ENCODE peak calls at places on chromosomes 7 and 10, in ten cellular contexts. One of them, this sample, is unnamed.
A peak's percentile ranks its signal among the peaks of the same experiment; 100 is the strongest.

GRCh38 chr7:80387634-80388033 is 124.2 kb downstream of the GNAT3 start:
- DNase-seq in germinal center: no peak
- DNase-seq in H4: no peak
- DNase-seq in NCI-H460: no peak
- DNase-seq in amniotic stem cell: no peak
- DNase-seq in PC-3: no peak
- DNase-seq in neural progenitor cell: no peak
- DNase-seq in cerebellar cortex: no peak
- DNase-seq in CD4-positive, CD25-positive, alpha-beta regulatory T cell: no peak
- DNase-seq in lower leg skin: no peak
- DNase-seq in this sample: no peak

GRCh38 chr7:157012113-157012547 is 1.7 kb upstream of the MNX1 start:
- DNase-seq in germinal center: no peak
- DNase-seq in H4: no peak
- DNase-seq in NCI-H460: no peak
- DNase-seq in amniotic stem cell: no peak
- DNase-seq in PC-3: no peak
- DNase-seq in neural progenitor cell: no peak
- DNase-seq in cerebellar cortex: no peak
- DNase-seq in CD4-positive, CD25-positive, alpha-beta regulatory T cell: no peak
- DNase-seq in lower leg skin: no peak
- DNase-seq in this sample: no peak

GRCh38 chr10:102714621-102715455 is at the start of gene SFXN2:
- DNase-seq in germinal center: peak; percentile 47
- DNase-seq in H4: no peak
- DNase-seq in NCI-H460: no peak
- DNase-seq in amniotic stem cell: no peak
- DNase-seq in PC-3: peak; percentile 24
- DNase-seq in neural progenitor cell: peak; percentile 76
- DNase-seq in cerebellar cortex: peak; percentile 52
- DNase-seq in CD4-positive, CD25-positive, alpha-beta regulatory T cell: peak; percentile 42
- DNase-seq in lower leg skin: peak; percentile 89
- DNase-seq in this sample: peak; percentile 72

GRCh38 chr7:117827861-117828260 is 45.4 kb downstream of the CTTNBP2 start:
- DNase-seq in germinal center: no peak
- DNase-seq in H4: peak; percentile 97
- DNase-seq in NCI-H460: no peak
- DNase-seq in amniotic stem cell: no peak
- DNase-seq in PC-3: peak; percentile 57
- DNase-seq in neural progenitor cell: no peak
- DNase-seq in cerebellar cortex: no peak
- DNase-seq in CD4-positive, CD25-positive, alpha-beta regulatory T cell: no peak
- DNase-seq in lower leg skin: no peak
- DNase-seq in this sample: no peak

GRCh38 chr10:5888843-5889623 is 660 bp downstream of the ANKRD16 start:
- DNase-seq in germinal center: peak; percentile 54
- DNase-seq in H4: no peak
- DNase-seq in NCI-H460: no peak
- DNase-seq in amniotic stem cell: no peak
- DNase-seq in PC-3: peak; percentile 3
- DNase-seq in neural progenitor cell: peak; percentile 82
- DNase-seq in cerebellar cortex: peak; percentile 26
- DNase-seq in CD4-positive, CD25-positive, alpha-beta regulatory T cell: peak; percentile 46
- DNase-seq in lower leg skin: peak; percentile 86
- DNase-seq in this sample: peak; percentile 53

GRCh38 chr10:42827201-42827600 is 44.6 kb downstream of the BMS1 start:
- DNase-seq in germinal center: no peak
- DNase-seq in H4: no peak
- DNase-seq in NCI-H460: no peak
- DNase-seq in amniotic stem cell: no peak
- DNase-seq in PC-3: no peak
- DNase-seq in neural progenitor cell: peak; percentile 66
- DNase-seq in cerebellar cortex: no peak
- DNase-seq in CD4-positive, CD25-positive, alpha-beta regulatory T cell: no peak
- DNase-seq in lower leg skin: no peak
- DNase-seq in this sample: no peak

GRCh38 chr10:20995123-20995978 is 98.2 kb upstream of the NEBL start:
- DNase-seq in germinal center: no peak
- DNase-seq in H4: no peak
- DNase-seq in NCI-H460: no peak
- DNase-seq in amniotic stem cell: no peak
- DNase-seq in PC-3: no peak
- DNase-seq in neural progenitor cell: peak; percentile 31
- DNase-seq in cerebellar cortex: peak; percentile 69
- DNase-seq in CD4-positive, CD25-positive, alpha-beta regulatory T cell: no peak
- DNase-seq in lower leg skin: no peak
- DNase-seq in this sample: no peak

GRCh38 chr10:91944880-91945630 is 21.5 kb downstream of the BTAF1 start:
- DNase-seq in germinal center: no peak
- DNase-seq in H4: no peak
- DNase-seq in NCI-H460: no peak
- DNase-seq in amniotic stem cell: no peak
- DNase-seq in PC-3: peak; percentile 73
- DNase-seq in neural progenitor cell: no peak
- DNase-seq in cerebellar cortex: no peak
- DNase-seq in CD4-positive, CD25-positive, alpha-beta regulatory T cell: no peak
- DNase-seq in lower leg skin: no peak
- DNase-seq in this sample: no peak

GRCh38 chr10:119511828-119512515 is 30.5 kb downstream of the RGS10 start:
- DNase-seq in germinal center: no peak
- DNase-seq in H4: no peak
- DNase-seq in NCI-H460: no peak
- DNase-seq in amniotic stem cell: no peak
- DNase-seq in PC-3: no peak
- DNase-seq in neural progenitor cell: peak; percentile 33
- DNase-seq in cerebellar cortex: no peak
- DNase-seq in CD4-positive, CD25-positive, alpha-beta regulatory T cell: no peak
- DNase-seq in lower leg skin: no peak
- DNase-seq in this sample: no peak

GRCh38 chr10:28291881-28292297 is 11.0 kb downstream of the MPP7 start:
- DNase-seq in germinal center: no peak
- DNase-seq in H4: peak; percentile 34
- DNase-seq in NCI-H460: peak; percentile 5
- DNase-seq in amniotic stem cell: peak; percentile 32
- DNase-seq in PC-3: peak; percentile 79
- DNase-seq in neural progenitor cell: no peak
- DNase-seq in cerebellar cortex: no peak
- DNase-seq in CD4-positive, CD25-positive, alpha-beta regulatory T cell: no peak
- DNase-seq in lower leg skin: no peak
- DNase-seq in this sample: no peak

GRCh38 chr7:44394112-44394447 is 68.7 kb upstream of the CAMK2B start:
- DNase-seq in germinal center: no peak
- DNase-seq in H4: no peak
- DNase-seq in NCI-H460: no peak
- DNase-seq in amniotic stem cell: no peak
- DNase-seq in PC-3: no peak
- DNase-seq in neural progenitor cell: no peak
- DNase-seq in cerebellar cortex: no peak
- DNase-seq in CD4-positive, CD25-positive, alpha-beta regulatory T cell: no peak
- DNase-seq in lower leg skin: no peak
- DNase-seq in this sample: no peak

GRCh38 chr7:70925411-70926115 is 206.4 kb upstream of the GALNT17 start:
- DNase-seq in germinal center: no peak
- DNase-seq in H4: peak; percentile 35
- DNase-seq in NCI-H460: no peak
- DNase-seq in amniotic stem cell: no peak
- DNase-seq in PC-3: no peak
- DNase-seq in neural progenitor cell: peak; percentile 81
- DNase-seq in cerebellar cortex: no peak
- DNase-seq in CD4-positive, CD25-positive, alpha-beta regulatory T cell: no peak
- DNase-seq in lower leg skin: peak; percentile 15
- DNase-seq in this sample: no peak

GRCh38 chr7:25369794-25370193 is 141.5 kb upstream of the NPVF start:
- DNase-seq in germinal center: no peak
- DNase-seq in H4: no peak
- DNase-seq in NCI-H460: no peak
- DNase-seq in amniotic stem cell: no peak
- DNase-seq in PC-3: no peak
- DNase-seq in neural progenitor cell: no peak
- DNase-seq in cerebellar cortex: peak; percentile 93
- DNase-seq in CD4-positive, CD25-positive, alpha-beta regulatory T cell: no peak
- DNase-seq in lower leg skin: peak; percentile 83
- DNase-seq in this sample: no peak

GRCh38 chr7:26321440-26321839 is 29.8 kb downstream of the SNX10 start:
- DNase-seq in germinal center: no peak
- DNase-seq in H4: peak; percentile 54
- DNase-seq in NCI-H460: no peak
- DNase-seq in amniotic stem cell: no peak
- DNase-seq in PC-3: peak; percentile 52
- DNase-seq in neural progenitor cell: no peak
- DNase-seq in cerebellar cortex: no peak
- DNase-seq in CD4-positive, CD25-positive, alpha-beta regulatory T cell: no peak
- DNase-seq in lower leg skin: peak; percentile 43
- DNase-seq in this sample: no peak

GRCh38 chr10:54094321-54094720 is 706.7 kb downstream of the PCDH15 start:
- DNase-seq in germinal center: no peak
- DNase-seq in H4: no peak
- DNase-seq in NCI-H460: no peak
- DNase-seq in amniotic stem cell: no peak
- DNase-seq in PC-3: no peak
- DNase-seq in neural progenitor cell: no peak
- DNase-seq in cerebellar cortex: no peak
- DNase-seq in CD4-positive, CD25-positive, alpha-beta regulatory T cell: no peak
- DNase-seq in lower leg skin: no peak
- DNase-seq in this sample: no peak

GRCh38 chr7:69457912-69458491 is 140.3 kb upstream of the AUTS2 start:
- DNase-seq in germinal center: no peak
- DNase-seq in H4: peak; percentile 34
- DNase-seq in NCI-H460: no peak
- DNase-seq in amniotic stem cell: no peak
- DNase-seq in PC-3: no peak
- DNase-seq in neural progenitor cell: peak; percentile 76
- DNase-seq in cerebellar cortex: peak; percentile 2
- DNase-seq in CD4-positive, CD25-positive, alpha-beta regulatory T cell: no peak
- DNase-seq in lower leg skin: peak; percentile 88
- DNase-seq in this sample: no peak

GRCh38 chr10:124515244-124515970 is 53.8 kb downstream of the LHPP start:
- DNase-seq in germinal center: no peak
- DNase-seq in H4: no peak
- DNase-seq in NCI-H460: no peak
- DNase-seq in amniotic stem cell: no peak
- DNase-seq in PC-3: no peak
- DNase-seq in neural progenitor cell: no peak
- DNase-seq in cerebellar cortex: no peak
- DNase-seq in CD4-positive, CD25-positive, alpha-beta regulatory T cell: no peak
- DNase-seq in lower leg skin: no peak
- DNase-seq in this sample: no peak

GRCh38 chr10:52541082-52541481 is 227.0 kb downstream of the DKK1 start:
- DNase-seq in germinal center: no peak
- DNase-seq in H4: no peak
- DNase-seq in NCI-H460: no peak
- DNase-seq in amniotic stem cell: no peak
- DNase-seq in PC-3: peak; percentile 56
- DNase-seq in neural progenitor cell: no peak
- DNase-seq in cerebellar cortex: no peak
- DNase-seq in CD4-positive, CD25-positive, alpha-beta regulatory T cell: no peak
- DNase-seq in lower leg skin: peak; percentile 76
- DNase-seq in this sample: no peak

GRCh38 chr10:76456190-76456589 is 1024.8 kb downstream of the LRMDA start:
- DNase-seq in germinal center: no peak
- DNase-seq in H4: peak; percentile 26
- DNase-seq in NCI-H460: no peak
- DNase-seq in amniotic stem cell: no peak
- DNase-seq in PC-3: peak; percentile 69
- DNase-seq in neural progenitor cell: no peak
- DNase-seq in cerebellar cortex: no peak
- DNase-seq in CD4-positive, CD25-positive, alpha-beta regulatory T cell: no peak
- DNase-seq in lower leg skin: no peak
- DNase-seq in this sample: no peak

GRCh38 chr7:1975581-1975980 is 257.2 kb downstream of the MAD1L1 start:
- DNase-seq in germinal center: no peak
- DNase-seq in H4: no peak
- DNase-seq in NCI-H460: no peak
- DNase-seq in amniotic stem cell: no peak
- DNase-seq in PC-3: no peak
- DNase-seq in neural progenitor cell: no peak
- DNase-seq in cerebellar cortex: no peak
- DNase-seq in CD4-positive, CD25-positive, alpha-beta regulatory T cell: no peak
- DNase-seq in lower leg skin: no peak
- DNase-seq in this sample: no peak